ENCODE peak calls at places on chromosome 12, in ten cellular contexts. J is psoas muscle, R is lung, N is Panc1, K is tibial artery, E is Peyer's patch, H is tibial nerve, M is suprapubic skin, S is GM23338, T is Caco-2. Z is an unnamed sample. For H3K4me1, the result is how much of the 10 kb centered on the place peaks cover.

GRCh38 chr12:120249266-120249874 is 16.2 kb downstream of the PXN start:
- DNase-seq in E (no peak), K (no peak), N (no peak), H (no peak), J (peak), S (no peak), M (no peak), T (no peak), R (no peak), Z (no peak)

GRCh38 chr12:1457901-1458300 is 136.5 kb downstream of the FBXL14 start:
- DNase-seq in T (no peak), E (no peak), S (no peak), H (no peak), M (no peak), K (no peak), R (no peak), N (no peak), J (no peak), Z (no peak)

GRCh38 chr12:55933158-55933798 is 2.3 kb downstream of the DGKA start:
- DNase-seq in E (peak), H (no peak), R (no peak), T (no peak), N (no peak), M (no peak), J (no peak), K (no peak), S (no peak), Z (no peak)

GRCh38 chr12:106309671-106310313 is 7.3 kb downstream of the TCP11L2 start:
- DNase-seq in E (no peak), T (no peak), K (no peak), S (no peak), N (no peak), R (no peak), H (no peak), J (peak), M (no peak), Z (no peak)

GRCh38 chr12:132167610-132168310 is 23.5 kb downstream of the NOC4L start:
- DNase-seq in E (no peak), M (no peak), K (no peak), T (no peak), H (no peak), R (no peak), J (peak), N (no peak), S (no peak), Z (no peak)

GRCh38 chr12:30909088-30909688 is 17.4 kb upstream of the TSPAN11 start:
- DNase-seq in T (no peak), H (no peak), E (no peak), K (no peak), J (no peak), N (no peak), R (no peak), M (no peak), S (no peak), Z (no peak)

GRCh38 chr12:45637706-45638105 is 91.8 kb upstream of the ARID2 start:
- DNase-seq in K (no peak), H (no peak), J (no peak), N (no peak), T (no peak), E (no peak), S (no peak), R (no peak), M (no peak), Z (no peak)

GRCh38 chr12:28936711-28937110 is 212.4 kb upstream of the FAR2 start:
- DNase-seq in E (no peak), H (no peak), M (no peak), K (no peak), N (no peak), S (no peak), R (no peak), T (no peak), J (no peak), Z (no peak)

GRCh38 chr12:66945189-66945817 is 266.4 kb upstream of the GRIP1 start:
- DNase-seq in M (no peak), T (no peak), R (no peak), K (no peak), H (no peak), E (no peak), N (no peak), S (no peak), J (no peak), Z (no peak)

GRCh38 chr12:80837342-80837978 is 100.3 kb downstream of the LIN7A start:
- DNase-seq in T (peak), J (no peak), N (peak), R (no peak), H (peak), E (no peak), S (peak), K (no peak), M (no peak), Z (no peak)

GRCh38 chr12:52358575-52359350 is 8.5 kb downstream of the KRT85 start:
- DNase-seq in H (no peak), S (no peak), M (peak), N (no peak), T (no peak), J (no peak), E (peak), K (no peak), R (no peak), Z (peak)

GRCh38 chr12:27969901-27970390 is 2.6 kb downstream of the PTHLH start:
- DNase-seq in K (peak), S (peak), N (no peak), J (peak), M (peak), R (peak), H (peak), T (peak), E (peak), Z (no peak)

GRCh38 chr12:47650469-47650868 is 55.4 kb downstream of the RPAP3 start:
- DNase-seq in K (no peak), E (no peak), S (no peak), T (no peak), N (no peak), M (no peak), H (no peak), R (no peak), J (no peak), Z (no peak)

GRCh38 chr12:66154776-66155175 is 15.0 kb downstream of the TMBIM4 start:
- DNase-seq in M (no peak), R (no peak), S (no peak), T (no peak), N (no peak), K (no peak), H (no peak), J (no peak), E (no peak), Z (no peak)

GRCh38 chr12:48779869-48780268 is 9.0 kb downstream of the ADCY6 start:
- DNase-seq in E (no peak), T (no peak), S (no peak), K (peak), J (peak), M (no peak), N (no peak), H (peak), R (no peak), Z (no peak)

GRCh38 chr12:62730649-62731377 is 204.1 kb downstream of the PPM1H start:
- DNase-seq in R (no peak), M (no peak), N (no peak), S (no peak), K (peak), H (no peak), E (no peak), T (no peak), J (no peak), Z (no peak)

GRCh38 chr12:40907115-40907521 is 214.9 kb downstream of the CNTN1 start:
- DNase-seq in E (no peak), S (no peak), N (no peak), H (no peak), M (no peak), T (no peak), J (no peak), K (no peak), R (no peak), Z (no peak)

DNA sequence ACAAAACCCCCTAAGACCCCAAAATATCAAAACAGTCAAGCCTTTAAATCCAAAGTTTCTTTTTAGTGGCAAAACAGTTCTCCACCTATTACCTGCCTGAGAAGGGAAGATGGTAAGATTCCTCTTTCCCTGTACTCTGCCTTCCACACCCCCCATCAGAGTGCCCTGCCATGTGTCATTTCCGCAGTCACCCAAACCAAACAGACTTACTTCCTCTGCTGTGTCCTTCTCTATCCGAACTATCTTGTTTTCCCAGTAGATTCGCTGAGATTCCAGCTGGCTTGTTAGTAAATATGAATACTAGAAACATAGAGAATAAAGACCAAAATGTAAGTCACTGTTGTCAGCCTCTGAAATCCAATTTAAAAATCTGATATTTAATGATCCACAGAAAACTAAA is 30.4 kb downstream of the BRAP start:
- DNase-seq in M (no peak), E (no peak), R (no peak), H (no peak), K (no peak), N (no peak), J (no peak), S (no peak), T (no peak), Z (no peak)
- H3K4me1 ChIP-seq in M (under half), E (under half), R (under half), H (under half), K (under half), N (under half), J (under half), S (under half), T (under half), Z (under half)

GRCh38 chr12:111788178-111788654 is 21.5 kb downstream of the ALDH2 start:
- DNase-seq in R (no peak), K (no peak), J (peak), T (peak), N (peak), E (peak), H (no peak), S (peak), M (no peak), Z (peak)
- TF ChIP-seq CTCF in R (no peak), K (peak), J (peak), T (peak), N (no peak), E (peak), H (peak), S (peak), M (no peak), Z (peak)

GRCh38 chr12:50276912-50277671 is 6.2 kb downstream of the LIMA1 start:
- DNase-seq in N (no peak), K (no peak), R (no peak), J (no peak), M (no peak), H (no peak), T (no peak), S (peak), E (no peak), Z (no peak)
- H3K4me1 ChIP-seq in N (half or more), K (under half), R (under half), J (under half), M (under half), H (under half), T (under half), S (under half), E (under half), Z (under half)

GRCh38 chr12:20367731-20368652 is at the start of gene PDE3A:
- DNase-seq in S (peak), H (peak), M (peak), R (peak), K (peak), T (peak), E (peak), J (peak), N (no peak), Z (peak)
- TF ChIP-seq CTCF in S (peak), H (no peak), M (no peak), R (no peak), K (peak), T (peak), E (peak), J (no peak), N (no peak), Z (no peak)

DNA sequence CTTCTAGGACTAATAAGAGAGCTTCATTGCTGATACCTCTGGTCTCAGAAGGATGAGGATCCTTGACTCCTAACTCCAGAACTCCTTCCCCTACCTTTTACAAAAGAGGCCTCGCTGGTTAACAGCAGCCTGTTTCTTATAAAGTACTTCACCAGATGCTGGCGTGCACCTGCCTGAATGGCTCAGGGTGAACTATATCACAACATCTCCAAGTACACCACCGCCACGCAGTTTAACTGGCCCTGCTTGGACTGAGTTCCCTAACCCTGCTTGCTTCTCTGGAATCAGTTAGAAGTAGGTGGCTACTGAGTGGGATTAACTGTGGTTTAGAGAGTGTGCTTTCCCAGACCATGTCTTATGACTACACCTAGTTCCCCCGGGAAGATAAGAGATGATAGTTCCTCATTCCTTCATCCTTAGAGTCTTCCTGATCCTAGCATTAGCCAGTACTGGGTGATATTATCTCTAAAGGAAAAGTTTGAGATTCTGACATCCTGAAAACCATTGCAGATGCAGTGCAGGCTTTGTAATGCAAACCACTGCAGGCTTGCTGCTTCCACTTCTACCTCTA is 3.0 kb downstream of the FOXJ2 start:
- DNase-seq in N (no peak), R (no peak), E (no peak), M (no peak), K (no peak), H (no peak), S (no peak), T (no peak), J (no peak), Z (no peak)
- H3K4me1 ChIP-seq in N (under half), R (under half), E (under half), M (half or more), K (half or more), H (under half), S (half or more), T (under half), J (half or more), Z (under half)

DNA sequence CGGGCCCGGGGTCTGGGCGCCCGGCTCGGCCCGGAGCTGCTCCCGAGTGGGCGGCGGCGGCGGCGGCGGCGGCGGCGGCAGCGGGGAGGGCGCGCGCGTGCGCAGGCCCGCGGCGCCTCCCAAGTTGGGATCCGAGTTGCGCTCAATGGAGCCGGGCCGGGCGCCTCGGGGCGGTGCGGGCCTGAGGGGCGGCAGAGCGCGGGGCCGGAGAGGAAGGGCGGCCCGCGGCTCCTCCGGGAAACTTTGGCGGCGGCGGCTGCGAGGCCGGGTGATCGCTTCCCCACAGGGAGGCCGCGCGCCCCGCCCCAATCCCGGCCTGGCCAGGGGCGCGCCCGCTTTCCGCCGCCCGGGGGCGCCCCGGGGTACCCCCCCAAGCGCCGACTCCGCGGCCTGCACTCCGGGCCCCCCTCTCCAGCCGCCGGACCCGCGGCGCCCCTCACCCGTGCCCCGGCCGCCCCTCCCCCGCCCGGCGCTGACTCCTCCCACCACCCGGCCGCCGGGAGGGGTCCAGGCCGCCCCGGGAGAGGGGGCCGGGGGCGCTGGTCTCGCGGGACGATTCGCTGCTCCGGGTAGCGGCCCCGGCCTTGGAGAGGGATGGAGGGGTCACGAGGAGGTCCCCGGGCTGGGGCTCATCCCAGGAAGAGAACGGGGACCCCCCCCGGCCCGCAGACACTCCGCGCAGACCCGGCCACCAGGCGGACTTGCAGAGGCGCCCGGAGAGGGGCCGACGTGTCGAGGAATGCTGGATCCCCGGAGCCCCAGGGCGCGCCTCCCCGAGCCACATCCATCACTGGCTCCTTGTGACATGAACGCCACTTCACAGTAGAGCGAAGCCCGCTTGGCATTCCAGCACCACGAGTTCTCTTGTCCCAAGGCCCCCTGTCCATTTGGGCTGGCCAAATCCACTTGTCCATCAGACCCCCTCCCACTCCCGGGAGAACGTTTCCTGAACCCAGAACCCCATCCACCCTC is at the start of gene RILPL1:
- DNase-seq in E (peak), T (peak), N (no peak), R (peak), H (no peak), J (peak), K (peak), S (peak), M (peak), Z (peak)
- TF ChIP-seq CTCF in E (peak), T (peak), N (peak), R (no peak), H (peak), J (peak), K (peak), S (no peak), M (peak), Z (peak)